ENCODE peak calls at places on chromosomes 2 and 18, in four cellular contexts. One of them, this sample, is unnamed.

GRCh38 chr18:44885507-44885906 is 204.8 kb downstream of the SETBP1 start:
- DNase-seq in psoas muscle: no peak
- DNase-seq in gastrocnemius medialis: no peak
- DNase-seq in GM13977: no peak
- DNase-seq in this sample: no peak

GRCh38 chr2:238914648-238915015 is 66.7 kb downstream of the TWIST2 start:
- DNase-seq in psoas muscle: no peak
- DNase-seq in gastrocnemius medialis: no peak
- DNase-seq in GM13977: no peak
- DNase-seq in this sample: peak

GRCh38 chr2:85921659-85922058 is 32.9 kb upstream of the ST3GAL5 start:
- DNase-seq in psoas muscle: no peak
- DNase-seq in gastrocnemius medialis: no peak
- DNase-seq in GM13977: no peak
- DNase-seq in this sample: no peak

GRCh38 chr2:148253716-148254115 is 232.8 kb downstream of the MBD5 start:
- DNase-seq in psoas muscle: no peak
- DNase-seq in gastrocnemius medialis: no peak
- DNase-seq in GM13977: no peak
- DNase-seq in this sample: no peak

GRCh38 chr2:48145845-48146452 is 239.7 kb upstream of the FBXO11 start:
- DNase-seq in psoas muscle: no peak
- DNase-seq in gastrocnemius medialis: no peak
- DNase-seq in GM13977: no peak
- DNase-seq in this sample: no peak

GRCh38 chr18:24024425-24024824 is 9.9 kb downstream of the TTC39C start:
- DNase-seq in psoas muscle: no peak
- DNase-seq in gastrocnemius medialis: no peak
- DNase-seq in GM13977: no peak
- DNase-seq in this sample: no peak

GRCh38 chr2:46171996-46172546 is 125.1 kb upstream of the EPAS1 start:
- DNase-seq in psoas muscle: no peak
- DNase-seq in gastrocnemius medialis: no peak
- DNase-seq in GM13977: no peak
- DNase-seq in this sample: no peak

GRCh38 chr18:26656944-26657536 is 108.7 kb upstream of the KCTD1 start:
- DNase-seq in psoas muscle: peak
- DNase-seq in gastrocnemius medialis: peak
- DNase-seq in GM13977: peak
- DNase-seq in this sample: no peak

GRCh38 chr2:149894760-149895159 is 307.2 kb upstream of the MMADHC start:
- DNase-seq in psoas muscle: no peak
- DNase-seq in gastrocnemius medialis: peak
- DNase-seq in GM13977: no peak
- DNase-seq in this sample: no peak

GRCh38 chr2:236286866-236287545 is 22.8 kb upstream of the ASB18 start:
- DNase-seq in psoas muscle: no peak
- DNase-seq in gastrocnemius medialis: no peak
- DNase-seq in GM13977: no peak
- DNase-seq in this sample: no peak

GRCh38 chr18:65235966-65236634 is 514.7 kb upstream of the CDH7 start:
- DNase-seq in psoas muscle: no peak
- DNase-seq in gastrocnemius medialis: no peak
- DNase-seq in GM13977: no peak
- DNase-seq in this sample: no peak

GRCh38 chr18:34932363-34932762 is 108.8 kb upstream of the MAPRE2 start:
- DNase-seq in psoas muscle: no peak
- DNase-seq in gastrocnemius medialis: no peak
- DNase-seq in GM13977: no peak
- DNase-seq in this sample: no peak

GRCh38 chr2:3269425-3270094 is 108.1 kb downstream of the EIPR1 start:
- DNase-seq in psoas muscle: no peak
- DNase-seq in gastrocnemius medialis: no peak
- DNase-seq in GM13977: no peak
- DNase-seq in this sample: peak

DNA sequence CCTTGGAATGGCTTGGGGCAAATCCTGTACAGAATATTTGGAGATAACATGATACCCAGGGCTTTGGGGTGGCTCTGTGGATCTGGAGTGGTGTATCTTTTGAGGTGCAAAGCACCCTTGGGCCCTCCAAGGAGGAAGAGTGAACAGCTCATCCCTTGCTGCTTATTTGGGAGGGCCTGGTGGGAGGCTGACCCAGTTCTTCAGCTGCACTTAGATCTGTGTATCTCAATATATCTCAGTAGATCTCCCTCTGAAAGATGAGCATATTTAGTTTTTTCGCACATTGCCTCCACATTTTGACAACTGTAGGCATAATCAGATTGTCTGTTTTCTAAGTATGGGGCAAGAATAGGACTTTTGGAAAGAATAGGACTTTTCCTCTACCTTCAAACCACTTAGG is 2.8 kb downstream of the TRIM54 start:
- DNase-seq in psoas muscle: no peak
- DNase-seq in gastrocnemius medialis: no peak
- DNase-seq in GM13977: no peak
- DNase-seq in this sample: no peak
- TF ChIP-seq CTCF in psoas muscle: no peak
- TF ChIP-seq CTCF in gastrocnemius medialis: no peak
- TF ChIP-seq CTCF in GM13977: no peak
- TF ChIP-seq CTCF in this sample: no peak

DNA sequence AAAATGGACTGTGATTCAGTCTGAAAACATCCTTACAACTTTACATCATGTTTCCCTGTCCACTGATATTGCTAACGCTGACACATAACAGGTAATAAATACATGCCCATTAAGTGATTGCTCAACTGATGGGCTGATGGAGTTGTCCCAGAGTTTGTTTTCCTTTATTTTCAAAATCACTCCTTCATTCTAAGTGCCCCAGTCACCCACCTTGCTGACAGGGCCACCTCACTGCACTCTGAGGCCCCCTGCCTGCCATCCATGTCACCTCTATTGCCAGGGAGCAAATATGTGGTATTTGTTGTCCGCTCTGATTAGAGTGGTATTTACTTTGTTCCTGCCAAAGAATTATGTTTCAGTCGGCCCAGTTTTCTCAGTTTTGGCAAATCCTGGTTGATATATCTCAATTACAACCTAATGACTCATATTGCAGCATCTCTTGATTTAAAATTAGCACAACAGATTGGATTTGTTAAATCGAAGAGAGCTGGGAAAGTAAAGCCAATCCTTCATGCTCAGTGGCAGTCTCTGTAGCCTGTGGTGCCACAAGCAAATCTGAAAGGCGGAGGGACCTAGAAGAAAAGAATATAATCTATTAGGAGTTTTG is 105.1 kb downstream of the RDH14 start:
- DNase-seq in psoas muscle: peak
- DNase-seq in gastrocnemius medialis: peak
- DNase-seq in GM13977: no peak
- DNase-seq in this sample: no peak
- TF ChIP-seq CTCF in psoas muscle: peak
- TF ChIP-seq CTCF in gastrocnemius medialis: no peak
- TF ChIP-seq CTCF in GM13977: no peak
- TF ChIP-seq CTCF in this sample: no peak

GRCh38 chr18:67281746-67282145 is 234.8 kb downstream of the DSEL start:
- DNase-seq in psoas muscle: no peak
- DNase-seq in gastrocnemius medialis: no peak
- DNase-seq in GM13977: no peak
- DNase-seq in this sample: no peak

GRCh38 chr18:67282796-67283195 is 233.7 kb downstream of the DSEL start:
- DNase-seq in psoas muscle: no peak
- DNase-seq in gastrocnemius medialis: no peak
- DNase-seq in GM13977: no peak
- DNase-seq in this sample: no peak

GRCh38 chr18:67280843-67281242 is 235.7 kb downstream of the DSEL start:
- DNase-seq in psoas muscle: no peak
- DNase-seq in gastrocnemius medialis: no peak
- DNase-seq in GM13977: no peak
- DNase-seq in this sample: no peak

GRCh38 chr18:67273288-67273687 is 243.2 kb downstream of the DSEL start:
- DNase-seq in psoas muscle: no peak
- DNase-seq in gastrocnemius medialis: no peak
- DNase-seq in GM13977: no peak
- DNase-seq in this sample: no peak

GRCh38 chr18:67278984-67279383 is 237.5 kb downstream of the DSEL start:
- DNase-seq in psoas muscle: no peak
- DNase-seq in gastrocnemius medialis: no peak
- DNase-seq in GM13977: no peak
- DNase-seq in this sample: no peak
- TF ChIP-seq CTCF in psoas muscle: no peak
- TF ChIP-seq CTCF in gastrocnemius medialis: no peak
- TF ChIP-seq CTCF in GM13977: no peak
- TF ChIP-seq CTCF in this sample: no peak

GRCh38 chr2:157849591-157849990 is 26.5 kb downstream of the ACVR1 start:
- DNase-seq in psoas muscle: no peak
- DNase-seq in gastrocnemius medialis: no peak
- DNase-seq in GM13977: no peak
- DNase-seq in this sample: no peak

GRCh38 chr2:157856157-157856455 is 20.0 kb downstream of the ACVR1 start:
- DNase-seq in psoas muscle: no peak
- DNase-seq in gastrocnemius medialis: no peak
- DNase-seq in GM13977: no peak
- DNase-seq in this sample: no peak

GRCh38 chr2:157857881-157858280 is 18.2 kb downstream of the ACVR1 start:
- DNase-seq in psoas muscle: no peak
- DNase-seq in gastrocnemius medialis: no peak
- DNase-seq in GM13977: no peak
- DNase-seq in this sample: no peak

GRCh38 chr2:157853211-157853610 is 22.9 kb downstream of the ACVR1 start:
- DNase-seq in psoas muscle: no peak
- DNase-seq in gastrocnemius medialis: no peak
- DNase-seq in GM13977: no peak
- DNase-seq in this sample: no peak

GRCh38 chr2:157853820-157854219 is 22.3 kb downstream of the ACVR1 start:
- DNase-seq in psoas muscle: no peak
- DNase-seq in gastrocnemius medialis: no peak
- DNase-seq in GM13977: no peak
- DNase-seq in this sample: no peak
- TF ChIP-seq CTCF in psoas muscle: no peak
- TF ChIP-seq CTCF in gastrocnemius medialis: no peak
- TF ChIP-seq CTCF in GM13977: no peak
- TF ChIP-seq CTCF in this sample: no peak

DNA sequence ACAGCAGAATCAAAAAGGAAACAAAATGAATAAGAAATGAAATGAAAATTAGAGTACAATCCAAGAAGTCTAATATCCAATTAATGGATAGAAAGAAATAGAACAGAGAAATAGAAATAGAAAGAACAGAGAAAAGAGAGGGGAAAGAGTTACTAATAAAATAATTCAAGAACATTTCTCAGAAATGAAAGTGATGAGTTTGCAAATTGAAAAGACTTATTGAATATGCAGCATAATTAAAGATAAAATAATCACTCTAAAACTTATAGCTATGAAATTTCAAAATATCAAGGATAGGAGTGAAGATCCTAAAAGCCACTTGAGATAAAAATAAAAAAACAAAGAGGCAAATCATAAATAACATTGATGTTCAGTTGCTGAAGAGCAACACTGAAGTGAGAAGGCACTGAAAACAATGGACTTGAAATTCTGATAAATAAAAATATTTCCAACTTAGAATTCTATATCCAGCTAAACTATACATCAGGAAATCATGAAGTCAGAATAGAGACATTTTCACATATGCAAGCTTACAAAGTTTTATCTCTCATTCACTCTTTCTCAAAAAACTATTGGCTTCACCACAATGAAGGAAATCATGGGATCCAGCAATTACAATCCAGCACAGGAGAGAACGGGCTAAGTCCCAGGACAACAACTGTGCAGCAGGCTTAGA is 155.9 kb upstream of the SPATS2L start:
- DNase-seq in psoas muscle: no peak
- DNase-seq in gastrocnemius medialis: no peak
- DNase-seq in GM13977: no peak
- DNase-seq in this sample: no peak
- TF ChIP-seq CTCF in psoas muscle: no peak
- TF ChIP-seq CTCF in gastrocnemius medialis: no peak
- TF ChIP-seq CTCF in GM13977: no peak
- TF ChIP-seq CTCF in this sample: no peak

GRCh38 chr2:1070601-1071000 is 120.0 kb downstream of the SNTG2 start:
- DNase-seq in psoas muscle: no peak
- DNase-seq in gastrocnemius medialis: no peak
- DNase-seq in GM13977: no peak
- DNase-seq in this sample: no peak
- TF ChIP-seq CTCF in psoas muscle: no peak
- TF ChIP-seq CTCF in gastrocnemius medialis: no peak
- TF ChIP-seq CTCF in GM13977: no peak
- TF ChIP-seq CTCF in this sample: no peak

This sample was measured in Peyer's patch.